ENCODE peak calls at places on chromosomes 11 and 22, in four cellular contexts. One of them, this sample, is unnamed.

GRCh38 chr11:118771481-118772278 is 19.3 kb downstream of the DDX6 start:
- DNase-seq in IMR-90: no peak
- DNase-seq in A549: no peak
- DNase-seq in adrenal gland: no peak
- DNase-seq in this sample: no peak

GRCh38 chr11:2205214-2205770 is 33.7 kb upstream of the TH start:
- DNase-seq in IMR-90: no peak
- DNase-seq in A549: no peak
- DNase-seq in adrenal gland: no peak
- DNase-seq in this sample: peak

GRCh38 chr11:59859695-59860094 is 6.6 kb downstream of the TCN1 start:
- DNase-seq in IMR-90: no peak
- DNase-seq in A549: no peak
- DNase-seq in adrenal gland: no peak
- DNase-seq in this sample: no peak

GRCh38 chr11:12694182-12694531 is 19.9 kb downstream of the TEAD1 start:
- DNase-seq in IMR-90: peak
- DNase-seq in A549: peak
- DNase-seq in adrenal gland: no peak
- DNase-seq in this sample: peak

GRCh38 chr11:95977534-95978174 is 53.7 kb upstream of the MTMR2 start:
- DNase-seq in IMR-90: peak
- DNase-seq in A549: peak
- DNase-seq in adrenal gland: no peak
- DNase-seq in this sample: no peak

GRCh38 chr11:1706634-1707400 is 9.8 kb downstream of the KRTAP5-6 start:
- DNase-seq in IMR-90: no peak
- DNase-seq in A549: peak
- DNase-seq in adrenal gland: no peak
- DNase-seq in this sample: peak

GRCh38 chr11:103696130-103696529 is 340.3 kb upstream of the DDI1 start:
- DNase-seq in IMR-90: no peak
- DNase-seq in A549: no peak
- DNase-seq in adrenal gland: no peak
- DNase-seq in this sample: no peak

GRCh38 chr11:1391165-1392010 is 1.7 kb downstream of the BRSK2 start:
- DNase-seq in IMR-90: no peak
- DNase-seq in A549: no peak
- DNase-seq in adrenal gland: no peak
- DNase-seq in this sample: no peak

GRCh38 chr22:21590809-21591641 is 23.5 kb downstream of the UBE2L3 start:
- DNase-seq in IMR-90: no peak
- DNase-seq in A549: no peak
- DNase-seq in adrenal gland: no peak
- DNase-seq in this sample: no peak

GRCh38 chr11:10785146-10785474 is 23.6 kb downstream of the EIF4G2 start:
- DNase-seq in IMR-90: no peak
- DNase-seq in A549: no peak
- DNase-seq in adrenal gland: no peak
- DNase-seq in this sample: no peak

GRCh38 chr11:88414385-88414861 is 76.9 kb upstream of the CTSC start:
- DNase-seq in IMR-90: peak
- DNase-seq in A549: no peak
- DNase-seq in adrenal gland: peak
- DNase-seq in this sample: peak

GRCh38 chr22:50694766-50695420 is 22.3 kb downstream of the SHANK3 start:
- DNase-seq in IMR-90: no peak
- DNase-seq in A549: no peak
- DNase-seq in adrenal gland: no peak
- DNase-seq in this sample: no peak

GRCh38 chr11:45993438-45994064 is 71.1 kb downstream of the LARGE2 start:
- DNase-seq in IMR-90: no peak
- DNase-seq in A549: no peak
- DNase-seq in adrenal gland: peak
- DNase-seq in this sample: peak

GRCh38 chr11:69253028-69253427 is 40.9 kb upstream of the MYEOV start:
- DNase-seq in IMR-90: peak
- DNase-seq in A549: peak
- DNase-seq in adrenal gland: no peak
- DNase-seq in this sample: no peak

GRCh38 chr11:118406599-118407166 is 5.3 kb downstream of the ATP5MG start:
- DNase-seq in IMR-90: peak
- DNase-seq in A549: no peak
- DNase-seq in adrenal gland: no peak
- DNase-seq in this sample: no peak

GRCh38 chr11:108559904-108560303 is 33.7 kb downstream of the EXPH5 start:
- DNase-seq in IMR-90: peak
- DNase-seq in A549: no peak
- DNase-seq in adrenal gland: no peak
- DNase-seq in this sample: no peak

GRCh38 chr11:26571861-26572654 is at the start of gene MUC15:
- DNase-seq in IMR-90: no peak
- DNase-seq in A549: no peak
- DNase-seq in adrenal gland: no peak
- DNase-seq in this sample: no peak

GRCh38 chr11:3380706-3381570 is 2.0 kb upstream of the ZNF195 start:
- DNase-seq in IMR-90: no peak
- DNase-seq in A549: no peak
- DNase-seq in adrenal gland: no peak
- DNase-seq in this sample: peak

GRCh38 chr11:96388891-96389603 is 665 bp downstream of the CCDC82 start:
- DNase-seq in IMR-90: no peak
- DNase-seq in A549: no peak
- DNase-seq in adrenal gland: no peak
- DNase-seq in this sample: no peak

GRCh38 chr22:49937758-49938564 is 19.5 kb downstream of the CRELD2 start:
- DNase-seq in IMR-90: no peak
- DNase-seq in A549: no peak
- DNase-seq in adrenal gland: no peak
- DNase-seq in this sample: no peak

GRCh38 chr11:3687399-3687798 is 16.2 kb upstream of the CHRNA10 start:
- DNase-seq in IMR-90: no peak
- DNase-seq in A549: no peak
- DNase-seq in adrenal gland: no peak
- DNase-seq in this sample: no peak

GRCh38 chr11:105767945-105768344 is 158.1 kb downstream of the GRIA4 start:
- DNase-seq in IMR-90: no peak
- DNase-seq in A549: no peak
- DNase-seq in adrenal gland: no peak
- DNase-seq in this sample: no peak

GRCh38 chr11:30210357-30210756 is 20.5 kb upstream of the FSHB start:
- DNase-seq in IMR-90: no peak
- DNase-seq in A549: no peak
- DNase-seq in adrenal gland: no peak
- DNase-seq in this sample: no peak

GRCh38 chr11:2133481-2134021 is 5.6 kb downstream of the IGF2 start:
- DNase-seq in IMR-90: no peak
- DNase-seq in A549: no peak
- DNase-seq in adrenal gland: no peak
- DNase-seq in this sample: no peak

GRCh38 chr11:111559791-111560190 is 19.3 kb downstream of the LAYN start:
- DNase-seq in IMR-90: no peak
- DNase-seq in A549: no peak
- DNase-seq in adrenal gland: no peak
- DNase-seq in this sample: no peak

GRCh38 chr11:88849368-88849767 is 216.4 kb downstream of the GRM5 start:
- DNase-seq in IMR-90: peak
- DNase-seq in A549: no peak
- DNase-seq in adrenal gland: no peak
- DNase-seq in this sample: no peak

GRCh38 chr11:128511712-128512111 is 75.6 kb downstream of the ETS1 start:
- DNase-seq in IMR-90: no peak
- DNase-seq in A549: no peak
- DNase-seq in adrenal gland: no peak
- DNase-seq in this sample: no peak

GRCh38 chr11:2737876-2738275 is 38.1 kb upstream of the KCNQ1OT1 start:
- DNase-seq in IMR-90: no peak
- DNase-seq in A549: no peak
- DNase-seq in adrenal gland: no peak
- DNase-seq in this sample: peak

GRCh38 chr11:2510626-2511402 is 66.0 kb downstream of the KCNQ1 start:
- DNase-seq in IMR-90: no peak
- DNase-seq in A549: no peak
- DNase-seq in adrenal gland: peak
- DNase-seq in this sample: no peak

GRCh38 chr11:36718481-36718880 is 120.4 kb upstream of the RAG2 start:
- DNase-seq in IMR-90: no peak
- DNase-seq in A549: no peak
- DNase-seq in adrenal gland: no peak
- DNase-seq in this sample: no peak

GRCh38 chr11:121895919-121896318 is 220.1 kb downstream of the BLID start:
- DNase-seq in IMR-90: peak
- DNase-seq in A549: no peak
- DNase-seq in adrenal gland: no peak
- DNase-seq in this sample: no peak

GRCh38 chr11:120220747-120221037 is 9.9 kb downstream of the OAF start:
- DNase-seq in IMR-90: no peak
- DNase-seq in A549: no peak
- DNase-seq in adrenal gland: no peak
- DNase-seq in this sample: no peak
- H3K27ac ChIP-seq in IMR-90: no peak
- H3K27ac ChIP-seq in A549: no peak
- H3K27ac ChIP-seq in adrenal gland: no peak
- H3K27ac ChIP-seq in this sample: peak

GRCh38 chr11:126191379-126192073 is 19.9 kb downstream of the RPUSD4 start:
- DNase-seq in IMR-90: no peak
- DNase-seq in A549: no peak
- DNase-seq in adrenal gland: no peak
- DNase-seq in this sample: no peak

GRCh38 chr11:126192386-126192785 is 19.1 kb downstream of the RPUSD4 start:
- DNase-seq in IMR-90: no peak
- DNase-seq in A549: no peak
- DNase-seq in adrenal gland: no peak
- DNase-seq in this sample: no peak

GRCh38 chr11:126189109-126189929 is 22.1 kb downstream of the RPUSD4 start:
- DNase-seq in IMR-90: no peak
- DNase-seq in A549: no peak
- DNase-seq in adrenal gland: no peak
- DNase-seq in this sample: no peak

GRCh38 chr11:126193038-126193478 is 18.4 kb downstream of the RPUSD4 start:
- DNase-seq in IMR-90: no peak
- DNase-seq in A549: no peak
- DNase-seq in adrenal gland: no peak
- DNase-seq in this sample: no peak

GRCh38 chr11:126190792-126191191 is 20.7 kb downstream of the RPUSD4 start:
- DNase-seq in IMR-90: no peak
- DNase-seq in A549: no peak
- DNase-seq in adrenal gland: no peak
- DNase-seq in this sample: no peak
- H3K27ac ChIP-seq in IMR-90: no peak
- H3K27ac ChIP-seq in A549: no peak
- H3K27ac ChIP-seq in adrenal gland: no peak
- H3K27ac ChIP-seq in this sample: no peak

GRCh38 chr22:45475876-45476514 is 26.7 kb upstream of the FBLN1 start:
- DNase-seq in IMR-90: no peak
- DNase-seq in A549: no peak
- DNase-seq in adrenal gland: no peak
- DNase-seq in this sample: no peak

GRCh38 chr22:45476814-45477213 is 25.9 kb upstream of the FBLN1 start:
- DNase-seq in IMR-90: no peak
- DNase-seq in A549: no peak
- DNase-seq in adrenal gland: no peak
- DNase-seq in this sample: no peak

GRCh38 chr22:45478108-45478771 is 24.4 kb upstream of the FBLN1 start:
- DNase-seq in IMR-90: peak
- DNase-seq in A549: peak
- DNase-seq in adrenal gland: no peak
- DNase-seq in this sample: no peak

GRCh38 chr22:45475063-45475747 is 27.5 kb upstream of the FBLN1 start:
- DNase-seq in IMR-90: peak
- DNase-seq in A549: no peak
- DNase-seq in adrenal gland: no peak
- DNase-seq in this sample: no peak

GRCh38 chr22:45477366-45478107 is 25.1 kb upstream of the FBLN1 start:
- DNase-seq in IMR-90: no peak
- DNase-seq in A549: no peak
- DNase-seq in adrenal gland: no peak
- DNase-seq in this sample: no peak
- H3K27ac ChIP-seq in IMR-90: peak
- H3K27ac ChIP-seq in A549: peak
- H3K27ac ChIP-seq in adrenal gland: no peak
- H3K27ac ChIP-seq in this sample: no peak

DNA sequence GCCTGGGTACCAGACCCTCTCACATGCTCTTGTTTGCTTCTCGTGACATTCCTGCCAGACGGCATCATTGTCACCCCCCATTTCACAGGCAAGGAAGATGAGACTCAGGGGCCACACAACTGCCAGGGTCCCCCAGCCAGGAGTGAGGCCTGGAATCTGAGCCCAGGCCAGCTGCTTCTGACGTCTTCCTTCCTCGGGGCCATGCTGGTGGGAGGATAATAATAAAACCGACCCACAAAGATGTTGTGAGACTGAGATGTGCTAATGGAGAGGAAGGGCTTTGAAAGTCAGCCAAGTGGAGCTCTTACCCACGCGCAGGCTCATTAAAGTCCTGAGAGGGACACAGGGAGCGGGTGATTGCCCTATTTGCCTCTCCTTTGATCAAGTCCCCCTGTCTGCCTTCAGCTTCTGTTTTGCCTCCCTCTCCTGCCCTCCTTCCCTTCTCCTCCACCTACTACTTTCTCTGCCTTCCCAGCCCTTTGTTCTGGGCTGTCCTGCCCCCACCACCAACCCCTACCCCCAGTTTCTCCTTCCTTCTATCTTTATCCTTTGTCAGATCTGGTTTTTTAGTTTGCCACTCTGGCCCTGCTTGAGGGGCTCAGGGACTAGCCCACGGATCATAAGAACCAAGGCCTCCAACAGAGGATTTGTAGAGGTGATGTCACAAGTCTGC is 62.8 kb downstream of the MCM5 start:
- DNase-seq in IMR-90: no peak
- DNase-seq in A549: no peak
- DNase-seq in adrenal gland: no peak
- DNase-seq in this sample: no peak
- H3K27ac ChIP-seq in IMR-90: no peak
- H3K27ac ChIP-seq in A549: no peak
- H3K27ac ChIP-seq in adrenal gland: no peak
- H3K27ac ChIP-seq in this sample: no peak

GRCh38 chr11:57276169-57276854 is 39.3 kb upstream of the APLNR start:
- DNase-seq in IMR-90: no peak
- DNase-seq in A549: no peak
- DNase-seq in adrenal gland: no peak
- DNase-seq in this sample: no peak
- H3K27ac ChIP-seq in IMR-90: peak
- H3K27ac ChIP-seq in A549: peak
- H3K27ac ChIP-seq in adrenal gland: no peak
- H3K27ac ChIP-seq in this sample: no peak

GRCh38 chr11:41498726-41499125 is 39.3 kb upstream of the LRRC4C start:
- DNase-seq in IMR-90: no peak
- DNase-seq in A549: peak
- DNase-seq in adrenal gland: no peak
- DNase-seq in this sample: no peak
- H3K27ac ChIP-seq in IMR-90: no peak
- H3K27ac ChIP-seq in A549: no peak
- H3K27ac ChIP-seq in adrenal gland: no peak
- H3K27ac ChIP-seq in this sample: no peak